ENCODE peak calls at places on chromosomes 2 and 18, in five cellular contexts. R is GM12891; F is HuH-7.5; Z is upper lobe of right lung; H is stimulated activated CD4-positive, alpha-beta T cell treated with anti-CD3 and anti-CD28 coated beads, Interleukin-1b, Interleukin-23, amount 100 ng/mL, for 24 hours. C is an unnamed sample.

GRCh38 chr2:234241656-234242445 is 191.3 kb downstream of the SPP2 start:
- DNase-seq in Z (no peak), F (no peak), R (no peak), H (no peak), C (no peak)

GRCh38 chr2:12046641-12047040 is 300.2 kb downstream of the LPIN1 start:
- DNase-seq in R (no peak), Z (no peak), F (no peak), H (no peak), C (no peak)

GRCh38 chr2:216692636-216693413 is 2.5 kb downstream of the IGFBP5 start:
- DNase-seq in H (peak; percentile 61), R (peak; percentile 67), F (peak; percentile 71), Z (peak; percentile 74), C (no peak)

GRCh38 chr2:214052235-214052634 is 358.6 kb upstream of the VWC2L start:
- DNase-seq in R (no peak), H (no peak), F (no peak), Z (no peak), C (no peak)

GRCh38 chr2:96530474-96531357 is 5.8 kb upstream of the ARID5A start:
- DNase-seq in Z (peak; percentile 48), F (no peak), H (no peak), R (no peak), C (no peak)

GRCh38 chr2:11583840-11584529 is 50.1 kb downstream of the GREB1 start:
- DNase-seq in R (peak; percentile 77), H (peak; percentile 79), Z (no peak), F (peak; percentile 85), C (no peak)

GRCh38 chr2:181457741-181458425 is 697 bp downstream of the ITGA4 start:
- DNase-seq in R (no peak), F (no peak), H (peak; percentile 33), Z (peak; percentile 71), C (peak; percentile 20)

GRCh38 chr18:11689972-11690570 is 1.0 kb downstream of the GNAL start:
- DNase-seq in Z (no peak), R (no peak), F (peak; percentile 46), H (no peak), C (no peak)

GRCh38 chr2:190571666-190572065 is 37.1 kb upstream of the NEMP2 start:
- DNase-seq in R (no peak), H (no peak), Z (no peak), F (no peak), C (no peak)

GRCh38 chr2:163732718-163733117 is 3.1 kb downstream of the FIGN start:
- DNase-seq in F (no peak), R (no peak), Z (no peak), H (no peak), C (no peak)

GRCh38 chr18:6009751-6010150 is 114.4 kb upstream of the TMEM200C start:
- DNase-seq in F (no peak), H (no peak), Z (no peak), R (no peak), C (no peak)

GRCh38 chr18:45731706-45732105 is 7.7 kb downstream of the SLC14A1 start:
- DNase-seq in H (no peak), R (no peak), Z (no peak), F (no peak), C (no peak)

C was measured in esophagus squamous epithelium.